ENCODE peak calls at places on chromosome 12, in seven cellular contexts. One of them, this sample, is unnamed.

GRCh38 chr12:4006743-4007142 is 133.5 kb upstream of the PARP11 start:
- DNase-seq in IMR-90: no peak
- DNase-seq in Peyer's patch: no peak
- DNase-seq in adrenal gland: no peak
- DNase-seq in A549: no peak
- DNase-seq in uterus: no peak
- DNase-seq in suprapubic skin: no peak
- DNase-seq in this sample: no peak

GRCh38 chr12:3420693-3421092 is 70.3 kb upstream of the PRMT8 start:
- DNase-seq in IMR-90: no peak
- DNase-seq in Peyer's patch: no peak
- DNase-seq in adrenal gland: no peak
- DNase-seq in A549: no peak
- DNase-seq in uterus: no peak
- DNase-seq in suprapubic skin: no peak
- DNase-seq in this sample: no peak

GRCh38 chr12:99138397-99138796 is 493.3 kb downstream of the APAF1 start:
- DNase-seq in IMR-90: no peak
- DNase-seq in Peyer's patch: no peak
- DNase-seq in adrenal gland: no peak
- DNase-seq in A549: no peak
- DNase-seq in uterus: no peak
- DNase-seq in suprapubic skin: no peak
- DNase-seq in this sample: no peak

GRCh38 chr12:31783996-31784645 is 55.3 kb upstream of the AMN1 start:
- DNase-seq in IMR-90: no peak
- DNase-seq in Peyer's patch: no peak
- DNase-seq in adrenal gland: no peak
- DNase-seq in A549: no peak
- DNase-seq in uterus: no peak
- DNase-seq in suprapubic skin: no peak
- DNase-seq in this sample: no peak

GRCh38 chr12:5030066-5030465 is 13.6 kb upstream of the KCNA5 start:
- DNase-seq in IMR-90: no peak
- DNase-seq in Peyer's patch: no peak
- DNase-seq in adrenal gland: no peak
- DNase-seq in A549: no peak
- DNase-seq in uterus: no peak
- DNase-seq in suprapubic skin: no peak
- DNase-seq in this sample: no peak

GRCh38 chr12:127398026-127398715 is 868.8 kb upstream of the TMEM132C start:
- DNase-seq in IMR-90: peak
- DNase-seq in Peyer's patch: no peak
- DNase-seq in adrenal gland: no peak
- DNase-seq in A549: no peak
- DNase-seq in uterus: no peak
- DNase-seq in suprapubic skin: no peak
- DNase-seq in this sample: no peak

GRCh38 chr12:65171870-65172269 is 2.5 kb downstream of the LEMD3 start:
- DNase-seq in IMR-90: no peak
- DNase-seq in Peyer's patch: no peak
- DNase-seq in adrenal gland: no peak
- DNase-seq in A549: no peak
- DNase-seq in uterus: no peak
- DNase-seq in suprapubic skin: no peak
- DNase-seq in this sample: no peak

GRCh38 chr12:113208041-113208934 is 13.0 kb upstream of the TPCN1 start:
- DNase-seq in IMR-90: peak
- DNase-seq in Peyer's patch: peak
- DNase-seq in adrenal gland: no peak
- DNase-seq in A549: no peak
- DNase-seq in uterus: no peak
- DNase-seq in suprapubic skin: no peak
- DNase-seq in this sample: no peak

GRCh38 chr12:131434208-131435125 is 276.4 kb upstream of the SFSWAP start:
- DNase-seq in IMR-90: no peak
- DNase-seq in Peyer's patch: no peak
- DNase-seq in adrenal gland: no peak
- DNase-seq in A549: no peak
- DNase-seq in uterus: no peak
- DNase-seq in suprapubic skin: peak
- DNase-seq in this sample: no peak

GRCh38 chr12:108379761-108380160 is 40.6 kb upstream of the CMKLR1 start:
- DNase-seq in IMR-90: no peak
- DNase-seq in Peyer's patch: no peak
- DNase-seq in adrenal gland: no peak
- DNase-seq in A549: no peak
- DNase-seq in uterus: no peak
- DNase-seq in suprapubic skin: no peak
- DNase-seq in this sample: no peak

GRCh38 chr12:112283541-112283940 is 98.7 kb downstream of the HECTD4 start:
- DNase-seq in IMR-90: no peak
- DNase-seq in Peyer's patch: no peak
- DNase-seq in adrenal gland: no peak
- DNase-seq in A549: no peak
- DNase-seq in uterus: no peak
- DNase-seq in suprapubic skin: no peak
- DNase-seq in this sample: no peak

GRCh38 chr12:17197971-17198370 is 592.0 kb upstream of the LMO3 start:
- DNase-seq in IMR-90: no peak
- DNase-seq in Peyer's patch: no peak
- DNase-seq in adrenal gland: no peak
- DNase-seq in A549: no peak
- DNase-seq in uterus: no peak
- DNase-seq in suprapubic skin: no peak
- DNase-seq in this sample: no peak

DNA sequence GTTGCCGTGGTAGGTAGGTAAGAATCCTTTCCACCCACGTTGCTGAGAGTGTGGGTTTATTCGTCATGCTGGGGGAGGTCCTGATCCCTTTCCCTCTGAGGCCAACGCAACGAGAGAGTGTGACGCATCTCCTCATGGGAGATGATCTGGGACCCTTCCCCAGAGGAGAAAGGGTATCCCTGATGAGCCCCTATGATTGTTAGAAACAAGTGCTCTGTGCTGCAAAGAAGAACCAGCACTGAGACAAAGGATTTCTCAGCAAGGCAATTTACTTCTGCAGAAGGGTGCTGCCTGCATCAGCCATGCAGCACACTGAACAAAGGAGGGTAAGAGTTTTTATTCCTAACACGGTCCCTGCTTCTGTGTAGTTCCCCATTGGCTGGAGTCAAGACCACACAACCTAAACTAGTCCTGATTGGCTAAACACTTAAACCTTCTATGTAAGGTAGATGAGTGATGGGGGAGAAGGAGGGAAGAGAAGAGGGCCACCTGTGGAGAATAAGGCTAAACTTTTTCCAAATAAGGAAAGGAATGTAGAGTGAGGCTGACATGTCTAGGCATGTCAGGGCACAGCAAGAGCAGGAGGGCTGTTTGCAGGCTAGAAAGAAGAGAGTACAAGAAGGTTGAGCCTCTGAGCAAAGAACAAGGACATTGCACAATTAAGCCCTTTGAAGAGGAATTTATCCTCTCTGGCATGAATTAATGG is 21.3 kb downstream of the CLEC2A start:
- DNase-seq in IMR-90: no peak
- DNase-seq in Peyer's patch: no peak
- DNase-seq in adrenal gland: no peak
- DNase-seq in A549: no peak
- DNase-seq in uterus: no peak
- DNase-seq in suprapubic skin: no peak
- DNase-seq in this sample: no peak
- TF ChIP-seq POLR2A in IMR-90: no peak
- TF ChIP-seq POLR2A in Peyer's patch: no peak
- TF ChIP-seq POLR2A in adrenal gland: no peak
- TF ChIP-seq POLR2A in A549: no peak
- TF ChIP-seq POLR2A in uterus: no peak
- TF ChIP-seq POLR2A in suprapubic skin: no peak
- TF ChIP-seq POLR2A in this sample: no peak

GRCh38 chr12:89479982-89480381 is 44.6 kb downstream of the GALNT4 start:
- DNase-seq in IMR-90: no peak
- DNase-seq in Peyer's patch: no peak
- DNase-seq in adrenal gland: no peak
- DNase-seq in A549: no peak
- DNase-seq in uterus: no peak
- DNase-seq in suprapubic skin: no peak
- DNase-seq in this sample: no peak

GRCh38 chr12:89475203-89475990 is 49.2 kb downstream of the GALNT4 start:
- DNase-seq in IMR-90: peak
- DNase-seq in Peyer's patch: no peak
- DNase-seq in adrenal gland: no peak
- DNase-seq in A549: no peak
- DNase-seq in uterus: no peak
- DNase-seq in suprapubic skin: no peak
- DNase-seq in this sample: no peak

GRCh38 chr12:89476889-89477288 is 47.7 kb downstream of the GALNT4 start:
- DNase-seq in IMR-90: no peak
- DNase-seq in Peyer's patch: no peak
- DNase-seq in adrenal gland: no peak
- DNase-seq in A549: no peak
- DNase-seq in uterus: no peak
- DNase-seq in suprapubic skin: no peak
- DNase-seq in this sample: no peak

GRCh38 chr12:89476232-89476631 is 48.4 kb downstream of the GALNT4 start:
- DNase-seq in IMR-90: no peak
- DNase-seq in Peyer's patch: no peak
- DNase-seq in adrenal gland: no peak
- DNase-seq in A549: no peak
- DNase-seq in uterus: no peak
- DNase-seq in suprapubic skin: no peak
- DNase-seq in this sample: no peak

DNA sequence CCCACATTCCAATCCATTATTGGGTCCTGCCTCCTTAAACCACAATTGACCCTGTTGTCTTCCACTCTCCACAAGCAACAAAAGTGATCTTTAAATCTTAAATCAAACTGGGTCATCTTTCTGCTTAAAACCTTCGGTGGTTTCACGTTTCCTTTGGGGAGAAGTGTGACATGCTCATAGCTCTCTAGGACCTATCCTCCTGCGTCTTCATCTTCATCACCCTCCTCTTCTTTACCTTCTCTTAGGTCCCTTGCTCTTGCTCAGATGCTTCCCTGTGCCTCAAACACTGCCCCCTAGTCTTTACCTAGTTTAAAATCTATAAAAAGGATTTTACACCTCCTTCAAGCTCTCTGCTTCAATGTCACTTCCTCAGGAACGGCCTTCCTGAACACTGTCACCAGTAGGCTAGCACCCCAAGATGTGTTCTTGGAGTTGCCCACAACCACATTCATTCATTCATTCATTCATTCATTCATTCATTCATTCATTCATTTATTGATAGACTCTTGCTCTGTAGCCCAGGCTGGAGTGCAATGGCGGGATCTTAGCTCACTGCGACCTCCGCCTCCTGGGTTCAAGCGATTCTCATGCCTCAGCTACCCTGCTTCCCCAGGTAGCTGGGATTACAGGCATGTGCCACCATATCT is 46.8 kb downstream of the GALNT4 start:
- DNase-seq in IMR-90: no peak
- DNase-seq in Peyer's patch: no peak
- DNase-seq in adrenal gland: no peak
- DNase-seq in A549: no peak
- DNase-seq in uterus: no peak
- DNase-seq in suprapubic skin: no peak
- DNase-seq in this sample: no peak
- TF ChIP-seq CTCF in IMR-90: no peak
- TF ChIP-seq CTCF in Peyer's patch: no peak
- TF ChIP-seq CTCF in adrenal gland: no peak
- TF ChIP-seq CTCF in A549: no peak
- TF ChIP-seq CTCF in uterus: no peak
- TF ChIP-seq CTCF in suprapubic skin: no peak
- TF ChIP-seq CTCF in this sample: no peak

DNA sequence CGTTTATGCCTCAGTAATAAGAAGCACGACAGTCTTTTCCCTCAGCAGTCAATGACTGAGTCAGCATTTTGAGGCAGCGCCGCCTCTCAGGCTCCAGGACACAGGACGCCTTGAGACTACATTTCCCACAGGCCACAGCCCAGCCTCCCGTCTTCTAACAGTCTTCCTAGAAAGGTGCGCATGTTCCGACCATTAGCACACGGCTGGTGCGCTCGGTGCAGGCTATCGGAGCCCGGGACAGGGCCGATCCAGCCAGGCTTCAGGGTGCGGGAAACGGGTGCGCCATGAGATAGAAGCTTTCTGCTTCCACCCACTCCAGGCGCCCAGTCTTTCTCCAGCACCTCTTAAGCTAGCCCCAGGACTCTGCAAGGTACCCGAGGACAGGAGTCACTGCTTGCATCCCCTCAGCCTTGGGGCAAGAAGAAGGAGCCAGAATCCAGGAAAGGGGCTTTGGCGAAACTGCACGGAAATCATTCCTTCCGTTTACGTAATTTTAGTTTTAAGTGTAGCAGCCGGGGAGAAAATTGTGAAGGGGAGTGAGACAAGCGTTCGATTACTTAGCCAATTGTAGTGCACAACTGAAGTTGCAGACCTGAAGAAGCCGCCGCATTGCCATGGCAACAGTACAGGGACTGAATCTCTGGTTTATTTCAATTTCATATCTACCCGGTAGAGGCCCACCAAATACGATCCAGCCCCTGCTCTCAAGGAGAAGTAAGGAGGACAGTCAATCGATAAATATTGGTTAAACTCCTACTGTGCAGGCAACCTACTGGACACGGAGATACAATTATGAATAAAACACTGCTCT is 53.9 kb downstream of the ZNF641 start:
- DNase-seq in IMR-90: peak
- DNase-seq in Peyer's patch: peak
- DNase-seq in adrenal gland: peak
- DNase-seq in A549: no peak
- DNase-seq in uterus: peak
- DNase-seq in suprapubic skin: peak
- DNase-seq in this sample: peak
- H3K27ac ChIP-seq in IMR-90: no peak
- H3K27ac ChIP-seq in Peyer's patch: no peak
- H3K27ac ChIP-seq in adrenal gland: no peak
- H3K27ac ChIP-seq in A549: peak
- H3K27ac ChIP-seq in uterus: peak
- H3K27ac ChIP-seq in suprapubic skin: no peak
- H3K27ac ChIP-seq in this sample: no peak

GRCh38 chr12:46663297-46663696 is 162.5 kb downstream of the SLC38A4 start:
- DNase-seq in IMR-90: no peak
- DNase-seq in Peyer's patch: no peak
- DNase-seq in adrenal gland: no peak
- DNase-seq in A549: no peak
- DNase-seq in uterus: no peak
- DNase-seq in suprapubic skin: no peak
- DNase-seq in this sample: peak

GRCh38 chr12:46660719-46661118 is 165.1 kb downstream of the SLC38A4 start:
- DNase-seq in IMR-90: peak
- DNase-seq in Peyer's patch: no peak
- DNase-seq in adrenal gland: no peak
- DNase-seq in A549: no peak
- DNase-seq in uterus: no peak
- DNase-seq in suprapubic skin: no peak
- DNase-seq in this sample: no peak

GRCh38 chr12:46660276-46660675 is 165.5 kb downstream of the SLC38A4 start:
- DNase-seq in IMR-90: peak
- DNase-seq in Peyer's patch: no peak
- DNase-seq in adrenal gland: no peak
- DNase-seq in A549: no peak
- DNase-seq in uterus: no peak
- DNase-seq in suprapubic skin: no peak
- DNase-seq in this sample: no peak

GRCh38 chr12:46659844-46660243 is 166.0 kb downstream of the SLC38A4 start:
- DNase-seq in IMR-90: no peak
- DNase-seq in Peyer's patch: no peak
- DNase-seq in adrenal gland: no peak
- DNase-seq in A549: no peak
- DNase-seq in uterus: no peak
- DNase-seq in suprapubic skin: no peak
- DNase-seq in this sample: no peak

GRCh38 chr12:46661161-46661845 is 164.5 kb downstream of the SLC38A4 start:
- DNase-seq in IMR-90: peak
- DNase-seq in Peyer's patch: no peak
- DNase-seq in adrenal gland: no peak
- DNase-seq in A549: peak
- DNase-seq in uterus: peak
- DNase-seq in suprapubic skin: no peak
- DNase-seq in this sample: no peak
- TF ChIP-seq POLR2A in IMR-90: peak
- TF ChIP-seq POLR2A in Peyer's patch: no peak
- TF ChIP-seq POLR2A in adrenal gland: no peak
- TF ChIP-seq POLR2A in A549: no peak
- TF ChIP-seq POLR2A in uterus: no peak
- TF ChIP-seq POLR2A in suprapubic skin: no peak
- TF ChIP-seq POLR2A in this sample: peak

This sample was measured in gastrocnemius medialis.